ENCODE peak calls at places on chromosomes 11 and 22, in five cellular contexts. One of them, this sample, is unnamed.

GRCh38 chr22:29887358-29887757 is 4.4 kb downstream of the MTMR3 start:
- DNase-seq in tibial artery: no peak
- DNase-seq in breast epithelium: no peak
- DNase-seq in adrenal gland: no peak
- DNase-seq in endothelial cell of umbilical vein: peak; percentile 10
- DNase-seq in this sample: no peak

GRCh38 chr11:70526116-70527045 is 128.1 kb downstream of the CTTN start:
- DNase-seq in tibial artery: no peak
- DNase-seq in breast epithelium: no peak
- DNase-seq in adrenal gland: no peak
- DNase-seq in endothelial cell of umbilical vein: no peak
- DNase-seq in this sample: no peak

GRCh38 chr22:28438183-28438778 is 241.4 kb downstream of the TTC28 start:
- DNase-seq in tibial artery: no peak
- DNase-seq in breast epithelium: no peak
- DNase-seq in adrenal gland: no peak
- DNase-seq in endothelial cell of umbilical vein: no peak
- DNase-seq in this sample: no peak

GRCh38 chr11:35352107-35352888 is 67.1 kb downstream of the SLC1A2 start:
- DNase-seq in tibial artery: no peak
- DNase-seq in breast epithelium: no peak
- DNase-seq in adrenal gland: no peak
- DNase-seq in endothelial cell of umbilical vein: no peak
- DNase-seq in this sample: no peak

GRCh38 chr11:40099391-40100169 is 1359.9 kb downstream of the LRRC4C start:
- DNase-seq in tibial artery: no peak
- DNase-seq in breast epithelium: no peak
- DNase-seq in adrenal gland: no peak
- DNase-seq in endothelial cell of umbilical vein: no peak
- DNase-seq in this sample: no peak

GRCh38 chr11:4118107-4118506 is 23.5 kb downstream of the RRM1 start:
- DNase-seq in tibial artery: no peak
- DNase-seq in breast epithelium: no peak
- DNase-seq in adrenal gland: no peak
- DNase-seq in endothelial cell of umbilical vein: peak; percentile 17
- DNase-seq in this sample: no peak

GRCh38 chr11:19243143-19243542 is 2.4 kb upstream of the E2F8 start:
- DNase-seq in tibial artery: no peak
- DNase-seq in breast epithelium: no peak
- DNase-seq in adrenal gland: no peak
- DNase-seq in endothelial cell of umbilical vein: no peak
- DNase-seq in this sample: no peak

GRCh38 chr11:22044126-22044525 is 148.8 kb upstream of the ANO5 start:
- DNase-seq in tibial artery: no peak
- DNase-seq in breast epithelium: no peak
- DNase-seq in adrenal gland: no peak
- DNase-seq in endothelial cell of umbilical vein: no peak
- DNase-seq in this sample: no peak

GRCh38 chr11:11605181-11605580 is 16.6 kb downstream of the GALNT18 start:
- DNase-seq in tibial artery: no peak
- DNase-seq in breast epithelium: no peak
- DNase-seq in adrenal gland: no peak
- DNase-seq in endothelial cell of umbilical vein: no peak
- DNase-seq in this sample: no peak

GRCh38 chr11:74951241-74951640 is 2.2 kb downstream of the SPCS2 start:
- DNase-seq in tibial artery: no peak
- DNase-seq in breast epithelium: no peak
- DNase-seq in adrenal gland: no peak
- DNase-seq in endothelial cell of umbilical vein: no peak
- DNase-seq in this sample: no peak

GRCh38 chr22:49188591-49188990 is 639.1 kb downstream of the BRD1 start:
- DNase-seq in tibial artery: no peak
- DNase-seq in breast epithelium: no peak
- DNase-seq in adrenal gland: no peak
- DNase-seq in endothelial cell of umbilical vein: no peak
- DNase-seq in this sample: no peak

GRCh38 chr22:42389137-42389536 is 43.1 kb downstream of the NFAM1 start:
- DNase-seq in tibial artery: no peak
- DNase-seq in breast epithelium: no peak
- DNase-seq in adrenal gland: no peak
- DNase-seq in endothelial cell of umbilical vein: no peak
- DNase-seq in this sample: no peak

GRCh38 chr11:85766801-85767200 is 44.1 kb downstream of the SYTL2 start:
- DNase-seq in tibial artery: no peak
- DNase-seq in breast epithelium: no peak
- DNase-seq in adrenal gland: no peak
- DNase-seq in endothelial cell of umbilical vein: no peak
- DNase-seq in this sample: no peak

GRCh38 chr11:65500262-65501004 is 1.6 kb downstream of the MALAT1 start:
- DNase-seq in tibial artery: peak; percentile 67
- DNase-seq in breast epithelium: no peak
- DNase-seq in adrenal gland: peak; percentile 81
- DNase-seq in endothelial cell of umbilical vein: peak; percentile 60
- DNase-seq in this sample: no peak

GRCh38 chr11:115605397-115606222 is 101.4 kb upstream of the CADM1 start:
- DNase-seq in tibial artery: no peak
- DNase-seq in breast epithelium: no peak
- DNase-seq in adrenal gland: no peak
- DNase-seq in endothelial cell of umbilical vein: no peak
- DNase-seq in this sample: no peak

GRCh38 chr11:628056-628455 is 1.1 kb upstream of the SCT start:
- DNase-seq in tibial artery: peak; percentile 62
- DNase-seq in breast epithelium: no peak
- DNase-seq in adrenal gland: no peak
- DNase-seq in endothelial cell of umbilical vein: no peak
- DNase-seq in this sample: no peak

GRCh38 chr11:100404907-100405306 is 282.2 kb upstream of the ARHGAP42 start:
- DNase-seq in tibial artery: no peak
- DNase-seq in breast epithelium: no peak
- DNase-seq in adrenal gland: no peak
- DNase-seq in endothelial cell of umbilical vein: no peak
- DNase-seq in this sample: no peak

GRCh38 chr11:122843281-122844150 is 5.2 kb downstream of the CRTAM start:
- DNase-seq in tibial artery: no peak
- DNase-seq in breast epithelium: no peak
- DNase-seq in adrenal gland: no peak
- DNase-seq in endothelial cell of umbilical vein: no peak
- DNase-seq in this sample: no peak

GRCh38 chr22:24424001-24424900 is 3.1 kb upstream of the ADORA2A start:
- DNase-seq in tibial artery: no peak
- DNase-seq in breast epithelium: no peak
- DNase-seq in adrenal gland: no peak
- DNase-seq in endothelial cell of umbilical vein: no peak
- DNase-seq in this sample: no peak

GRCh38 chr11:134749040-134749586 is 337.1 kb upstream of the B3GAT1 start:
- DNase-seq in tibial artery: peak; percentile 28
- DNase-seq in breast epithelium: no peak
- DNase-seq in adrenal gland: peak; percentile 4
- DNase-seq in endothelial cell of umbilical vein: no peak
- DNase-seq in this sample: no peak

GRCh38 chr11:121391914-121392313 is 60.2 kb upstream of the SORL1 start:
- DNase-seq in tibial artery: no peak
- DNase-seq in breast epithelium: no peak
- DNase-seq in adrenal gland: no peak
- DNase-seq in endothelial cell of umbilical vein: no peak
- DNase-seq in this sample: no peak

GRCh38 chr11:126874831-126875230 is 125.7 kb downstream of the KIRREL3 start:
- DNase-seq in tibial artery: no peak
- DNase-seq in breast epithelium: no peak
- DNase-seq in adrenal gland: no peak
- DNase-seq in endothelial cell of umbilical vein: no peak
- DNase-seq in this sample: no peak

GRCh38 chr22:46135611-46136538 is 14.5 kb upstream of the PPARA start:
- DNase-seq in tibial artery: no peak
- DNase-seq in breast epithelium: no peak
- DNase-seq in adrenal gland: no peak
- DNase-seq in endothelial cell of umbilical vein: no peak
- DNase-seq in this sample: no peak

GRCh38 chr11:97814325-97814959 is 1206.3 kb upstream of the CNTN5 start:
- DNase-seq in tibial artery: no peak
- DNase-seq in breast epithelium: no peak
- DNase-seq in adrenal gland: no peak
- DNase-seq in endothelial cell of umbilical vein: peak; percentile 1
- DNase-seq in this sample: no peak

GRCh38 chr22:45295492-45295891 is 10.7 kb downstream of the UPK3A start:
- DNase-seq in tibial artery: no peak
- DNase-seq in breast epithelium: no peak
- DNase-seq in adrenal gland: no peak
- DNase-seq in endothelial cell of umbilical vein: no peak
- DNase-seq in this sample: no peak

GRCh38 chr11:102957953-102958352 is 2.4 kb upstream of the MMP13 start:
- DNase-seq in tibial artery: no peak
- DNase-seq in breast epithelium: no peak
- DNase-seq in adrenal gland: no peak
- DNase-seq in endothelial cell of umbilical vein: no peak
- DNase-seq in this sample: no peak

GRCh38 chr11:82719316-82719715 is 14.3 kb downstream of the FAM181B start:
- DNase-seq in tibial artery: no peak
- DNase-seq in breast epithelium: no peak
- DNase-seq in adrenal gland: no peak
- DNase-seq in endothelial cell of umbilical vein: no peak
- DNase-seq in this sample: no peak

GRCh38 chr11:109422755-109423113 is 744 bp downstream of the C11orf87 start:
- DNase-seq in tibial artery: no peak
- DNase-seq in breast epithelium: no peak
- DNase-seq in adrenal gland: no peak
- DNase-seq in endothelial cell of umbilical vein: no peak
- DNase-seq in this sample: no peak

DNA sequence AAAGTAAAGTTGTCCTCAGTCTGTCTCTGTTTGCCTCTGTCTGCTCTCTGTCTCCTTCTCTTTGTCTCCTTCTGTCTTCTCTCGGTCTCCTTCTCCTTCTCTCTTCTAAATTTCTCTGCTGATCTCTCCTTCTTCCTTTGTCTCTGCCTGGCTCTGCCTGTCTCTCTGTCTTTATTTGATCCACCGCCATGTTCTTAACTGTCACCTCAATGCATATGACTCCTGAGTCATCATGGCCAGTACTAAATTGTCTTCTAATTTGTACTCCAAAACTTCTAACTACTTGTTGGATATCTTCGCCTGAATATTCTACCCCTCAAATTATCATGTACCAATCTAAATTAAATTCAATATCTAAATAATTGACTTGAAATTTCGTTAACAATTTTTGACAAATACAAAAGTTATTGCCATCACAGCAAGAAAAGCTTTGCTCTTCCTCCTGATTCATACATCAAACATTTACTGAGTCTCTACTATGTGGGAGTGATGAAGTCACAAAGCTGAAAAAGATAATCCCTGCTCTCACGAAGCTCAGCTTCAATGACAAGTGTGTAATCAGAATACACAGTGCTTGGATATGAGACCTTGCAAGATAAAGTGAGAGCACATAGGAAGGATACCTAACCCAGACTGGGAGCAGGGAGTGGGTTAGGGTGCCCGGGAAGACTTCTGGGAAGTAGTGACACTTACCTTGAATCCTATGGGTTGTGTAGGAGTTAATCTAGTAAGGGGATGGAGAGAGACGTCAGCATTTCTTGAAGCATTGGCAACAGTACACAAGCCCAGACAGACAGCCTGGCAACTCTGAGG is 193.0 kb downstream of the MAML2 start:
- DNase-seq in tibial artery: no peak
- DNase-seq in breast epithelium: no peak
- DNase-seq in adrenal gland: no peak
- DNase-seq in endothelial cell of umbilical vein: no peak
- DNase-seq in this sample: no peak
- H3K27ac ChIP-seq in tibial artery: no peak overlapping the region
- H3K27ac ChIP-seq in breast epithelium: peak overlapping the region; percentile 51
- H3K27ac ChIP-seq in adrenal gland: peak overlapping the region; percentile 46
- H3K27ac ChIP-seq in endothelial cell of umbilical vein: no peak overlapping the region
- H3K27ac ChIP-seq in this sample: no peak overlapping the region

GRCh38 chr11:114302663-114303062 is 6.5 kb downstream of the NNMT start:
- DNase-seq in tibial artery: no peak
- DNase-seq in breast epithelium: no peak
- DNase-seq in adrenal gland: no peak
- DNase-seq in endothelial cell of umbilical vein: no peak
- DNase-seq in this sample: no peak
- H3K27ac ChIP-seq in tibial artery: peak overlapping the region; percentile 6
- H3K27ac ChIP-seq in breast epithelium: no peak overlapping the region
- H3K27ac ChIP-seq in adrenal gland: no peak overlapping the region
- H3K27ac ChIP-seq in endothelial cell of umbilical vein: no peak overlapping the region
- H3K27ac ChIP-seq in this sample: no peak overlapping the region

GRCh38 chr11:13119928-13120520 is 110.9 kb downstream of the RASSF10 start:
- DNase-seq in tibial artery: no peak
- DNase-seq in breast epithelium: no peak
- DNase-seq in adrenal gland: no peak
- DNase-seq in endothelial cell of umbilical vein: no peak
- DNase-seq in this sample: no peak
- H3K27ac ChIP-seq in tibial artery: no peak overlapping the region
- H3K27ac ChIP-seq in breast epithelium: no peak overlapping the region
- H3K27ac ChIP-seq in adrenal gland: no peak overlapping the region
- H3K27ac ChIP-seq in endothelial cell of umbilical vein: peak overlapping the region; percentile 33
- H3K27ac ChIP-seq in this sample: no peak overlapping the region

GRCh38 chr11:62707277-62707771 is at the start of the genes BSCL2 and GNG3:
- DNase-seq in tibial artery: peak; percentile 64
- DNase-seq in breast epithelium: no peak
- DNase-seq in adrenal gland: peak; percentile 94
- DNase-seq in endothelial cell of umbilical vein: no peak
- DNase-seq in this sample: peak; percentile 55
- H3K27ac ChIP-seq in tibial artery: peak within 1 kb of the TSS; percentile 68
- H3K27ac ChIP-seq in breast epithelium: peak within 1 kb of the TSS; percentile 96
- H3K27ac ChIP-seq in adrenal gland: peak within 1 kb of the TSS; percentile 82
- H3K27ac ChIP-seq in endothelial cell of umbilical vein: no peak within 1 kb of the TSS
- H3K27ac ChIP-seq in this sample: peak within 1 kb of the TSS; percentile 92

DNA sequence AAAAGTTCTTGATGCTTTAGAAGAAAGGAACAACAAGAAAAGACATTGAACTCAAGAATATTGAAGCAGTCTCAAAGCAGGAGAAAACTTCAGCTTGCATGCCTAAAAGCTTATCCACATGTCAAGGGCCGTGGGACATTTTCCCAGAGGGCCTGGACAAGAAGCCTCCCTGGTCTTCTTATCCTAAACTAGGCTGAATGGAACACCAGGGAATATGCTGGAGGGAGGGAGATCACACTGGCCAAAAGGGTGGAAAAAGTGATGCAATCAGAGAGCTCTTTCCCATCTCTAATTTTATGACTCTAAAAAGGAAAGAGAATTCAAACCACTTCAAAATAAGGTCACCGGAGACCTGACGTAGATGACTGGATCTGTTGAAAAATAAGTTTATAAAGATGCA is 107.2 kb downstream of the MPPED2 start:
- DNase-seq in tibial artery: peak; percentile 74
- DNase-seq in breast epithelium: no peak
- DNase-seq in adrenal gland: no peak
- DNase-seq in endothelial cell of umbilical vein: no peak
- DNase-seq in this sample: no peak
- H3K27ac ChIP-seq in tibial artery: peak overlapping the region; percentile 65
- H3K27ac ChIP-seq in breast epithelium: no peak overlapping the region
- H3K27ac ChIP-seq in adrenal gland: no peak overlapping the region
- H3K27ac ChIP-seq in endothelial cell of umbilical vein: no peak overlapping the region
- H3K27ac ChIP-seq in this sample: no peak overlapping the region

This sample was measured in substantia nigra.